ENCODE peak calls at places on chromosomes 11 and 22, in four cellular contexts. One of them, this sample, is unnamed.

GRCh38 chr11:105466582-105467228 is 143.2 kb upstream of the GRIA4 start:
- DNase-seq in substantia nigra: no peak
- DNase-seq in mammary epithelial cell: peak
- DNase-seq in neural progenitor cell: no peak
- DNase-seq in this sample: no peak

GRCh38 chr11:47270331-47271271 is 668 bp downstream of the MADD start:
- DNase-seq in neural progenitor cell: no peak
- DNase-seq in substantia nigra: peak
- DNase-seq in mammary epithelial cell: peak
- DNase-seq in this sample: peak

GRCh38 chr11:128643661-128644060 is 50.2 kb upstream of the FLI1 start:
- DNase-seq in mammary epithelial cell: no peak
- DNase-seq in neural progenitor cell: peak
- DNase-seq in substantia nigra: no peak
- DNase-seq in this sample: no peak

GRCh38 chr11:75536786-75537629 is 11.3 kb upstream of the GDPD5 start:
- DNase-seq in mammary epithelial cell: peak
- DNase-seq in neural progenitor cell: no peak
- DNase-seq in substantia nigra: no peak
- DNase-seq in this sample: no peak

GRCh38 chr11:70776914-70777532 is 378.7 kb downstream of the CTTN start:
- DNase-seq in substantia nigra: no peak
- DNase-seq in mammary epithelial cell: no peak
- DNase-seq in neural progenitor cell: no peak
- DNase-seq in this sample: no peak

GRCh38 chr22:32897400-32897799 is 95.9 kb downstream of the TIMP3 start:
- DNase-seq in mammary epithelial cell: peak
- DNase-seq in substantia nigra: no peak
- DNase-seq in neural progenitor cell: no peak
- DNase-seq in this sample: no peak

GRCh38 chr22:33023119-33023827 is 34.9 kb downstream of the SYN3 start:
- DNase-seq in mammary epithelial cell: no peak
- DNase-seq in substantia nigra: no peak
- DNase-seq in neural progenitor cell: no peak
- DNase-seq in this sample: no peak

GRCh38 chr11:96306600-96306932 is 36.4 kb downstream of the MAML2 start:
- DNase-seq in neural progenitor cell: no peak
- DNase-seq in mammary epithelial cell: no peak
- DNase-seq in substantia nigra: no peak
- DNase-seq in this sample: no peak

GRCh38 chr11:69541001-69541285 is 59.5 kb downstream of the LINC01488 start:
- DNase-seq in substantia nigra: no peak
- DNase-seq in neural progenitor cell: no peak
- DNase-seq in mammary epithelial cell: no peak
- DNase-seq in this sample: no peak

GRCh38 chr11:85279267-85279666 is 347.9 kb downstream of the DLG2 start:
- DNase-seq in substantia nigra: no peak
- DNase-seq in neural progenitor cell: no peak
- DNase-seq in mammary epithelial cell: no peak
- DNase-seq in this sample: no peak

GRCh38 chr11:33868646-33869461 is 23.0 kb downstream of the LMO2 start:
- DNase-seq in neural progenitor cell: peak
- DNase-seq in substantia nigra: no peak
- DNase-seq in mammary epithelial cell: no peak
- DNase-seq in this sample: peak

This sample was measured in gastrocnemius medialis.